ENCODE peak calls at places on chromosomes 4 and X, in seven cellular contexts. C is SK-N-SH, W is GM12892, I is GM12891, V is H1, O is K562, D is HepG2. E is an unnamed sample.

GRCh38 chrX:129932792-129933321 is 26.9 kb downstream of the UTP14A start:
- DNase-seq in C (no peak), W (peak; percentile 27), I (no peak), V (no peak), O (peak; percentile 63), D (no peak), E (no peak)

GRCh38 chrX:103681443-103681842 is 5.1 kb downstream of the MORF4L2 start:
- DNase-seq in C (no peak), W (no peak), I (no peak), V (no peak), O (no peak), D (no peak), E (no peak)

GRCh38 chr4:48275247-48275646 is 5.6 kb upstream of the TEC start:
- DNase-seq in C (no peak), W (no peak), I (no peak), V (no peak), O (no peak), D (peak; percentile 15), E (peak; percentile 42)

GRCh38 chrX:9278475-9279270 is 186.2 kb upstream of the TBL1X start:
- DNase-seq in C (no peak), W (no peak), I (no peak), V (no peak), O (no peak), D (no peak), E (no peak)

GRCh38 chr4:69116645-69117321 is 20.5 kb downstream of the UGT2B7 start:
- DNase-seq in C (no peak), W (no peak), I (no peak), V (no peak), O (no peak), D (no peak), E (no peak)

GRCh38 chr4:183130328-183131155 is 31.5 kb downstream of the WWC2 start:
- DNase-seq in C (peak; percentile 32), W (no peak), I (no peak), V (no peak), O (no peak), D (no peak), E (no peak)

GRCh38 chrX:44873415-44874270 is 655 bp downstream of the KDM6A start:
- DNase-seq in C (peak; percentile 74), W (peak; percentile 31), I (no peak), V (no peak), O (peak; percentile 30), D (no peak), E (no peak)

GRCh38 chr4:89196056-89196674 is 84.8 kb downstream of the TIGD2 start:
- DNase-seq in C (no peak), W (no peak), I (no peak), V (no peak), O (no peak), D (no peak), E (no peak)

GRCh38 chr4:100461796-100462195 is 56.0 kb downstream of the EMCN start:
- DNase-seq in C (no peak), W (no peak), I (no peak), V (no peak), O (no peak), D (no peak), E (no peak)

GRCh38 chrX:144388738-144389137 is 504.9 kb downstream of the UBE2NL start:
- DNase-seq in C (no peak), W (no peak), I (no peak), V (no peak), O (no peak), D (no peak), E (no peak)

GRCh38 chr4:163816494-163816893 is 322.0 kb downstream of the TMA16 start:
- DNase-seq in C (no peak), W (no peak), I (no peak), V (no peak), O (no peak), D (no peak), E (no peak)

GRCh38 chrX:103063191-103063845 is 653 bp downstream of the BEX1 start:
- DNase-seq in C (peak; percentile 78), W (no peak), I (no peak), V (peak; percentile 7), O (no peak), D (peak; percentile 9), E (no peak)

GRCh38 chr4:76526585-76526990 is 91.6 kb downstream of the SHROOM3 start:
- DNase-seq in C (no peak), W (no peak), I (no peak), V (no peak), O (no peak), D (peak; percentile 68), E (no peak)

GRCh38 chrX:68835104-68835442 is 6.3 kb downstream of the EFNB1 start:
- DNase-seq in C (no peak), W (no peak), I (no peak), V (no peak), O (no peak), D (no peak), E (no peak)

GRCh38 chr4:16685536-16685935 is 212.9 kb downstream of the LDB2 start:
- DNase-seq in C (no peak), W (no peak), I (no peak), V (no peak), O (no peak), D (no peak), E (no peak)

GRCh38 chr4:16687845-16688244 is 210.6 kb downstream of the LDB2 start:
- DNase-seq in C (no peak), W (no peak), I (no peak), V (no peak), O (no peak), D (no peak), E (no peak)

GRCh38 chr4:16687011-16687410 is 211.4 kb downstream of the LDB2 start:
- DNase-seq in C (no peak), W (no peak), I (no peak), V (no peak), O (no peak), D (no peak), E (no peak)

GRCh38 chr4:16684083-16684482 is 214.4 kb downstream of the LDB2 start:
- DNase-seq in C (no peak), W (no peak), I (no peak), V (no peak), O (no peak), D (no peak), E (no peak)

GRCh38 chr4:16686195-16686594 is 212.2 kb downstream of the LDB2 start:
- DNase-seq in C (no peak), W (no peak), I (no peak), V (no peak), O (no peak), D (no peak), E (no peak)
- TF ChIP-seq TAF1 in C (no peak), W (no peak), I (no peak), V (no peak), O (no peak), D (no peak), E (no peak)

GRCh38 chrX:3326721-3327120 is 19.7 kb downstream of the MXRA5 start:
- DNase-seq in C (no peak), W (no peak), I (no peak), V (no peak), O (no peak), D (no peak), E (no peak)
- TF ChIP-seq TAF1 in C (no peak), W (no peak), I (no peak), V (no peak), O (no peak), D (no peak), E (no peak)

DNA sequence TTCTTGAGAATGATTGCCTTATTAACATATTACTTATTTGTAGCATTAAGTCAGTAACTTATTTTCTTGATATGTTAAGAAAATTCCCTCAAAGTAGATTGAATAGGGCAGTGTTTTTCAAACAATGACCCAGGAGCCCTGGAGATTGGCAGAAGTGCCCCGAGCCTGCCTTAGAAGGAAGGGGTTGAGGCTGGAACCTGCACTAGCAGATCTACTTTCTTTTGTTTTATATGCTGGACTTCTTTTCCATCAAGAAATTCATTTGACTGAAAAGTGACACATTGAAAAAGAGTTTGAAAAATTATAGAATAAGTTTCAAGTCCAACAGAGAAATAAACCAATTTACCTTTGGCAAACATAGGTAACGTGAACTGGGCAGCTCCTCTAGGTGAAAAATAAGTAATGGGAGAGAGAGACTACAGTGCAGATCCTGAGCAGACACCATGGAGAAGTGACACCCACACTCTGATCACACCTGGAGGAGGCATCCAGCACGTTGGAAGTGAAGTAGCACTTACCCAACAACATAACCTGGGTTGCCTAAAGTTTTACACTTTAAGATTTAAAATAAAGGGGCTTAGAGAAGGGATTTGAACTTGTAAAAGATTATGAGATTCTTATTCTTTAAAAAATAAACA is 18.6 kb downstream of the ARSJ start:
- DNase-seq in C (no peak), W (no peak), I (no peak), V (no peak), O (no peak), D (no peak), E (no peak)
- TF ChIP-seq TAF1 in C (no peak), W (no peak), I (no peak), V (no peak), O (no peak), D (no peak), E (no peak)

DNA sequence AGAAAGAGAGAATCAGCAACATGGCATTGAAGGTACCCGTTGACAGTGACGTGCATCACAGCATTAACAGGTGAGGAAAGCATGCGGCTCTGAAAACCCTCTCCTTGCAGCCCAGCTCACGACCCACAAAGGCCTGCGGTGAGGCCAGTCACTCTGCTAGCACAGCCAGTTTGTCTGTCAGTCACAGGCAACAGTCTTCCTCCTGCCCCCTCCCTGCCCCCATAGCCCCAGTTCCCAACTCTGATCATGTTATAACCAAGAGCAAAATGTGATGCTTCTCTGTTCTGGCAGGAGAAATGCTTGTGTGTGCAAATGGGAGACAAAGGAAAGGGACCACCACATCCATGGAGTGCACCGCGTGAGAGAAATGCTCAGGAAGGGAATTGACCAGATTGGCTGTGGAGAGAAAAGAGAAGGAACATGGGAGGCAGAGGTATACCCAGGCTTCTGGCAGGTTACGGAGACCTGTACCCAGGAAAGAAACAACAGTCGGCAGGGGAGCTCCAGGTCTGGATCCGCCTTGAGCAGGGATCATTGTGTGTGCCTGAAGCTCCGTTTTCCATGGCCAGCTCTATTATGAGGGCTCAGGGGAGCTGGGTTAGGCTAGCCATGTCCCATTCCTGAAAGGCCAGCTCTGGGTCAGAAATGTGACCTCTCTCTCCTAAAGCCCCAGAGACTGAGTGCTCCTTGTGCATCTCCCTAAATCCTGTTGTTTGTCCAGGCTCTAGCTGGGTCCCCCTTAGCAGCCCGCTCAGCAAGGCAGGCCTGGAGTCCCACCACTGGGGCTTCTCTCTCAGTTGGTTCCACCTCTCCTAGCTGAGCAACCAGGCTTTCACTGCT is 139.7 kb upstream of the MAMLD1 start:
- DNase-seq in C (no peak), W (no peak), I (no peak), V (no peak), O (no peak), D (no peak), E (no peak)
- TF ChIP-seq TAF1 in C (no peak), W (no peak), I (no peak), V (no peak), O (no peak), D (no peak), E (no peak)

DNA sequence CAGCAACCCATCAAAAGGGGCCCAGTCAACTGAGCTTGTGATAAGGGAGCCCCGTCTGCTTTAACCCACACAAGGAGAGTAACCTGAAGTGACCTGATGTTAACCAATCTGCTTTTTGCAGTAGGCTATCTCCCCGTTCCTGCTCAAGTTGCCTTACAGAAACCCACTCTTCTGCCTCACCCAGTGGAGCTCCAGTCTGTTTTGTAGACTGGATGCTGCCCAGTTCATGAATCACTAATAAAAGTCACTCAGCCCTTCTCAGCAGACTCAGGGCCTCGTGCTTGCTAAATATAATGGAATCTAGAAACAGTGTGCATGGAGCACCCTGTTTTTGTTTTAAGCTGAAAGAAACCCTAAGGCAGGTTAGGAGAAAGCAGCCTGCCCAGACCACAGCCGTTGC is 312.3 kb downstream of the FBXW7 start:
- DNase-seq in C (no peak), W (no peak), I (no peak), V (no peak), O (no peak), D (no peak), E (no peak)
- TF ChIP-seq TAF1 in C (no peak), W (no peak), I (no peak), V (no peak), O (no peak), D (no peak), E (no peak)